ENCODE peak calls at places on chromosome X, in six cellular contexts. B is cardiac muscle cell, P is heart right ventricle, R is lower lobe of right lung, E is stomach, K is prostate gland. A is an unnamed sample.
A peak's percentile ranks its signal among the peaks of the same experiment; 100 is the strongest.

GRCh38 chrX:23195097-23195496 is 139.6 kb upstream of the PTCHD1 start:
- DNase-seq in B (no peak), P (no peak), R (no peak), E (no peak), K (no peak), A (no peak)

GRCh38 chrX:74179071-74179470 is 124.9 kb upstream of the ZCCHC13 start:
- DNase-seq in B (no peak), P (no peak), R (no peak), E (no peak), K (no peak), A (no peak)

GRCh38 chrX:134520860-134521390 is 61.0 kb downstream of the HPRT1 start:
- DNase-seq in B (peak; percentile 79), P (no peak), R (no peak), E (no peak), K (peak; percentile 6), A (no peak)

GRCh38 chrX:123906557-123907316 is 46.9 kb downstream of the XIAP start:
- DNase-seq in B (no peak), P (no peak), R (no peak), E (no peak), K (no peak), A (no peak)

GRCh38 chrX:99078301-99078700 is 1331.8 kb downstream of the PCDH19 start:
- DNase-seq in B (no peak), P (no peak), R (no peak), E (no peak), K (no peak), A (no peak)

GRCh38 chrX:151488677-151489076 is 74.8 kb upstream of the PASD1 start:
- DNase-seq in B (peak; percentile 2), P (no peak), R (no peak), E (no peak), K (no peak), A (no peak)

GRCh38 chrX:22389544-22390243 is 117.0 kb downstream of the CBLL2 start:
- DNase-seq in B (no peak), P (no peak), R (no peak), E (no peak), K (no peak), A (no peak)

GRCh38 chrX:95318882-95319281 is 1365.8 kb upstream of the DIAPH2 start:
- DNase-seq in B (peak; percentile 36), P (no peak), R (no peak), E (no peak), K (no peak), A (no peak)

GRCh38 chrX:54564942-54565341 is 34.9 kb downstream of the GNL3L start:
- DNase-seq in B (no peak), P (no peak), R (no peak), E (no peak), K (no peak), A (no peak)

GRCh38 chrX:83535417-83536244 is 27.5 kb downstream of the POU3F4 start:
- DNase-seq in B (no peak), P (no peak), R (no peak), E (no peak), K (no peak), A (no peak)

GRCh38 chrX:7926501-7926900 is 712 bp downstream of the PNPLA4 start:
- DNase-seq in B (no peak), P (no peak), R (no peak), E (no peak), K (no peak), A (no peak)

GRCh38 chrX:123188081-123188480 is 4.0 kb downstream of the GRIA3 start:
- DNase-seq in B (no peak), P (no peak), R (no peak), E (no peak), K (no peak), A (no peak)

GRCh38 chrX:64894454-64895038 is 81.7 kb downstream of the ZC4H2 start:
- DNase-seq in B (peak; percentile 56), P (no peak), R (no peak), E (peak; percentile 48), K (peak; percentile 4), A (no peak)

GRCh38 chrX:22589845-22590244 is 317.1 kb downstream of the CBLL2 start:
- DNase-seq in B (no peak), P (no peak), R (no peak), E (no peak), K (no peak), A (no peak)

GRCh38 chrX:54171527-54171926 is 11.5 kb downstream of the FAM120C start:
- DNase-seq in B (no peak), P (no peak), R (no peak), E (no peak), K (no peak), A (no peak)

GRCh38 chrX:45352588-45352987 is 151.9 kb upstream of the DIPK2B start:
- DNase-seq in B (no peak), P (no peak), R (no peak), E (no peak), K (no peak), A (no peak)

GRCh38 chrX:45056428-45057145 is 144.1 kb downstream of the DIPK2B start:
- DNase-seq in B (no peak), P (no peak), R (no peak), E (no peak), K (no peak), A (no peak)

GRCh38 chrX:13088155-13088485 is 43.7 kb upstream of the FAM9C start:
- DNase-seq in B (no peak), P (no peak), R (no peak), E (no peak), K (no peak), A (peak; percentile 39)
- H3K4me1 ChIP-seq in B (no peaks in the 10 kb centered on the region), P (peaks cover 8% of the 10 kb centered on the region), R (no peaks in the 10 kb centered on the region), E (peaks cover 6% of the 10 kb centered on the region), K (no peaks in the 10 kb centered on the region), A (no peaks in the 10 kb centered on the region)

GRCh38 chrX:107721318-107721717 is 54.3 kb downstream of the TSC22D3 start:
- DNase-seq in B (no peak), P (no peak), R (peak; percentile 50), E (no peak), K (no peak), A (no peak)
- H3K27ac ChIP-seq in B (no peak overlapping the region), P (no peak overlapping the region), R (no peak overlapping the region), E (peak overlapping the region; percentile 97), K (peak overlapping the region; percentile 98), A (peak overlapping the region; percentile 13)

GRCh38 chrX:2608638-2609430 is 82.3 kb upstream of the CD99 start:
- DNase-seq in B (peak; percentile 86), P (peak; percentile 92), R (peak; percentile 93), E (peak; percentile 89), K (peak; percentile 86), A (peak; percentile 92)
- H3K4me1 ChIP-seq in B (no peaks in the 10 kb centered on the region), P (peaks cover 25% of the 10 kb centered on the region), R (peaks cover 24% of the 10 kb centered on the region), E (peaks cover 24% of the 10 kb centered on the region), K (no peaks in the 10 kb centered on the region), A (no peaks in the 10 kb centered on the region)

GRCh38 chrX:107171369-107172102 is 34.7 kb downstream of the NUP62CL start:
- DNase-seq in B (no peak), P (no peak), R (no peak), E (no peak), K (no peak), A (no peak)
- H3K27ac ChIP-seq in B (no peak overlapping the region), P (no peak overlapping the region), R (no peak overlapping the region), E (no peak overlapping the region), K (no peak overlapping the region), A (no peak overlapping the region)

DNA sequence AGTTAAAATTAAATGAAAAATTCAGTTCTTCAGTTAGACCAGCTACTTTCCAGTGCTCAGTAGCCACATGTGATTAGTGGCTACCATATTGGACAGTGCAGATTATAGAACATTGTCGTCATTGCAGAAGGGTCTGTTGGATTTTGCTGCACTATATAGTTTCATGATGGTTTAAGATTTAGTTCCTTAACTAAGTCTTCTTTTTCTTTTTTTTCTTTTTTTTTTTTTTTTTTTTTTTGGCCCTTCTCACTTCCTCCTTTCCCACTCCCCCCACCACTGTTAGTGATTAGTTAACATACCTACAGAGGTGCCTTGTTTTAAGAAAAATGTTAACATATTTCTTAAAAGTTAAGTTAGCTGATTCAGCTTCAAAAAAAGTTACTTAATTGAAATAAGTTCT is 9.0 kb downstream of the RAB9A start:
- DNase-seq in B (no peak), P (no peak), R (no peak), E (no peak), K (no peak), A (no peak)
- H3K4me1 ChIP-seq in B (peaks cover 19% of the 10 kb centered on the region), P (peaks cover 77% of the 10 kb centered on the region), R (peaks cover 48% of the 10 kb centered on the region), E (peaks cover 72% of the 10 kb centered on the region), K (no peaks in the 10 kb centered on the region), A (peaks cover 57% of the 10 kb centered on the region)

GRCh38 chrX:88101968-88102367 is 584.4 kb downstream of the KLHL4 start:
- DNase-seq in B (no peak), P (no peak), R (no peak), E (no peak), K (no peak), A (no peak)
- H3K27ac ChIP-seq in B (no peak overlapping the region), P (no peak overlapping the region), R (no peak overlapping the region), E (no peak overlapping the region), K (no peak overlapping the region), A (no peak overlapping the region)

DNA sequence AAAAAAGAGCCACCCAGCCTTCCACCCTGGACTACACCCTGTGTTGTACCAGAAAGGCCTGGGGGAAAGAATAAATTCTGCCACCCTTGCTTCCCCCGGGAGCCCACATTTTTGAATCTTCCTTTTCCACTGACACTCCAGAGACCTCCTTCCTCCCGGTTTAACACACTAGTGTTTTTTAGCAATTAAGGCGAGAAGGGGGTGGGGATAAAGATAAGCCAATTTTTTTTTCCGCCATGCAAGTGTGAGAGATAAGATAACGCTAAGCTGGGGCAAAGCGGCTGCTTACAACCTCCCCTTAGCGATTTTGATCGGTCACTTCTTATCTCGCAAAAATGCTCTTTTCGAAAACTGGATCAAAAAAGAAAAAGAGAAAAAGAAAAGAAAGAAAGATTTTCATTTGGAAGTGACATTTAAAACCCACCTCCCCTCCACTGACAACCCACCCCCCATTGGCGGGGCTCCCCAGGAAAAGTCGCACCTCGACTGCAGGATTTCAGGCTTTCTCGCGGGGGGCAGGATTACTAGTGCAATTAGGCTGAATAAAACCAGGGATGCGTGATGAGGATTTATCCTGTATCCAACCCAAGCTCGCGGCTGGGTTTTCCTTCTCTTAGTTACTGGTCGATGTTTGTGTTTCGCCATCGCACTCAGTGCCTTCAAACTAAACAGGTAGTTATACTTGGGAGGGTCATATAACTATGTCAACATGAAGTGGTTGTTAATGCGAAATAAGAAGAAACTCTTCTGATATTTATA is 6.0 kb upstream of the BCOR start:
- DNase-seq in B (no peak), P (no peak), R (no peak), E (no peak), K (no peak), A (no peak)
- H3K4me1 ChIP-seq in B (peaks cover 61% of the 10 kb centered on the region), P (peaks cover 40% of the 10 kb centered on the region), R (peaks cover 35% of the 10 kb centered on the region), E (peaks cover 70% of the 10 kb centered on the region), K (no peaks in the 10 kb centered on the region), A (peaks cover 50% of the 10 kb centered on the region)

GRCh38 chrX:141641138-141641537 is 51.6 kb downstream of the SPANXA2 start:
- DNase-seq in B (no peak), P (no peak), R (no peak), E (no peak), K (no peak), A (no peak)
- H3K27ac ChIP-seq in B (no peak overlapping the region), P (no peak overlapping the region), R (no peak overlapping the region), E (no peak overlapping the region), K (no peak overlapping the region), A (no peak overlapping the region)

GRCh38 chrX:138648570-138648969 is 62.9 kb downstream of the FGF13 start:
- DNase-seq in B (no peak), P (no peak), R (no peak), E (no peak), K (no peak), A (no peak)
- H3K4me1 ChIP-seq in B (peaks cover 18% of the 10 kb centered on the region), P (no peaks in the 10 kb centered on the region), R (no peaks in the 10 kb centered on the region), E (no peaks in the 10 kb centered on the region), K (no peaks in the 10 kb centered on the region), A (no peaks in the 10 kb centered on the region)

A was measured in left lung.